ENCODE peak calls at places on chromosomes 16 and 17, in four cellular contexts. R is testis, O is IMR-90, D is OCI-LY7. T is an unnamed sample.

GRCh38 chr17:41773190-41773588 is 13.3 kb downstream of the JUP start:
- DNase-seq in R (no peak), O (peak; percentile 91), D (no peak), T (peak; percentile 78)

GRCh38 chr17:1201132-1201702 is 21.4 kb upstream of the ABR start:
- DNase-seq in R (no peak), O (no peak), D (peak; percentile 80), T (no peak)

GRCh38 chr17:67316776-67317175 is 49.6 kb downstream of the PSMD12 start:
- DNase-seq in R (no peak), O (no peak), D (no peak), T (no peak)

GRCh38 chr17:82349287-82349701 is 9.8 kb upstream of the TEX19 start:
- DNase-seq in R (no peak), O (no peak), D (no peak), T (no peak)

GRCh38 chr16:57606147-57606846 is 22.1 kb upstream of the ADGRG1 start:
- DNase-seq in R (no peak), O (no peak), D (no peak), T (no peak)

GRCh38 chr16:81095653-81095952 is 592 bp downstream of the GCSH start:
- DNase-seq in R (no peak), O (no peak), D (no peak), T (no peak)

GRCh38 chr17:74276051-74276476 is 2.0 kb downstream of the DNAI2 start:
- DNase-seq in R (peak; percentile 82), O (no peak), D (no peak), T (peak; percentile 66)

GRCh38 chr17:7655541-7655840 is 4.8 kb downstream of the ATP1B2 start:
- DNase-seq in R (no peak), O (no peak), D (no peak), T (no peak)

GRCh38 chr16:3652373-3653037 is 2.0 kb upstream of the DNASE1 start:
- DNase-seq in R (no peak), O (no peak), D (no peak), T (no peak)

GRCh38 chr17:17343896-17344506 is 40.8 kb downstream of the NT5M start:
- DNase-seq in R (no peak), O (no peak), D (no peak), T (no peak)

GRCh38 chr17:29154516-29155234 is 25.5 kb downstream of the MYO18A start:
- DNase-seq in R (no peak), O (no peak), D (no peak), T (peak; percentile 56)

GRCh38 chr17:47644324-47644723 is 5.4 kb upstream of the KPNB1 start:
- DNase-seq in R (no peak), O (no peak), D (no peak), T (no peak)

GRCh38 chr17:64741038-64741641 is 79.0 kb upstream of the SMURF2 start:
- DNase-seq in R (no peak), O (peak; percentile 76), D (peak; percentile 18), T (no peak)

GRCh38 chr16:25481636-25482035 is 210.1 kb upstream of the HS3ST4 start:
- DNase-seq in R (no peak), O (no peak), D (no peak), T (no peak)

GRCh38 chr16:51638338-51639135 is 487.5 kb upstream of the SALL1 start:
- DNase-seq in R (no peak), O (peak; percentile 6), D (no peak), T (no peak)

GRCh38 chr17:81890447-81891302 is 711 bp downstream of the ALYREF start:
- DNase-seq in R (no peak), O (no peak), D (peak; percentile 71), T (no peak)

GRCh38 chr16:71629617-71630016 is 3.6 kb downstream of the MARVELD3 start:
- DNase-seq in R (no peak), O (no peak), D (no peak), T (no peak)

GRCh38 chr16:12800751-12801308 is 2.9 kb downstream of the CPPED1 start:
- DNase-seq in R (no peak), O (no peak), D (no peak), T (no peak)

GRCh38 chr17:60082946-60083471 is 4.3 kb upstream of the HEATR6 start:
- DNase-seq in R (no peak), O (no peak), D (no peak), T (no peak)

GRCh38 chr16:14015948-14016347 is 55.2 kb upstream of the MRTFB start:
- DNase-seq in R (no peak), O (peak; percentile 90), D (no peak), T (no peak)
- TF ChIP-seq CTCF in R (no peak), O (no peak), D (no peak), T (peak; percentile 28)

DNA sequence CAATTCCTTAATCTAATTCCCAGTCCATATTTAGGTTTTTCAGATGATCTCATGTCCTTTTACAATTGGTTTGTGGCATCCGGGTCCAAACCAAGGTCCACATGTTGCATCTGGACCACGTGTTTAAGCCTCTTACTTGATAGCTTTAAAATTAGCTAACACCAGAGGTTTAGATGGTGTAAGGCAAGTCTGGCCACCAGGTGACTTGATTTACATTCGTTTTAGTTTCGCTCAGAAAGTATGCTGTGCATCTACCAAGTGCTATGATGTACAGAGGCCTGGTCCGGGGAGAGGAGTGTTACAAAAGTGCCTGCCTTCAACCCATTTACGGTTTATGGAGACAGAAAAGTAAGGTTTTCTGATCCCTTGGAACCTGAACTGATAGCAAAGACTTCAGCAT is 878 bp upstream of the DNAJA2 start:
- DNase-seq in R (no peak), O (no peak), D (peak; percentile 70), T (no peak)
- TF ChIP-seq CTCF in R (no peak), O (no peak), D (peak; percentile 20), T (no peak)

GRCh38 chr16:26930776-26931175 is 136.0 kb upstream of the C16orf82 start:
- DNase-seq in R (no peak), O (no peak), D (no peak), T (no peak)
- TF ChIP-seq CTCF in R (no peak), O (no peak), D (no peak), T (no peak)

DNA sequence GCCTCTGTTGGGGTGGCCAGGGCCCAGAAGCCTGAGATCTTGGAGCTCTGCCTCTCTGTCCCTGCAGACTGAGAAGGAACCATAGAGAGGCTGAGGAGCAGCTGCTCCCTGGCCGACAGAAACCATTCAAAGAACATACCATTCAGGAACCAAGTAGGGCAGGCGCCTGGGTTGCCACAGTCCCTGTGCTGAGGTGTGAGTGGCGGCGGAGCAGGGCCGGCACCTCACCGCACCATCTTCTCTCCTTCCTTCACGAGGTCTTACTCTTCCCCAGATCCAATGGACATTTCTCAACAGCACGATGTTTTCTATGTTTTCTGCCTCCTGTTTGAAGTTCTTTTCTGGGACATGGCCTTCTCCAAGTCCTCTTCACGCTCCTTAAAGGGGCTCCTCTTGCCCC is 22.8 kb upstream of the ALOX15 start:
- DNase-seq in R (no peak), O (no peak), D (no peak), T (no peak)
- TF ChIP-seq CTCF in R (no peak), O (no peak), D (no peak), T (no peak)

DNA sequence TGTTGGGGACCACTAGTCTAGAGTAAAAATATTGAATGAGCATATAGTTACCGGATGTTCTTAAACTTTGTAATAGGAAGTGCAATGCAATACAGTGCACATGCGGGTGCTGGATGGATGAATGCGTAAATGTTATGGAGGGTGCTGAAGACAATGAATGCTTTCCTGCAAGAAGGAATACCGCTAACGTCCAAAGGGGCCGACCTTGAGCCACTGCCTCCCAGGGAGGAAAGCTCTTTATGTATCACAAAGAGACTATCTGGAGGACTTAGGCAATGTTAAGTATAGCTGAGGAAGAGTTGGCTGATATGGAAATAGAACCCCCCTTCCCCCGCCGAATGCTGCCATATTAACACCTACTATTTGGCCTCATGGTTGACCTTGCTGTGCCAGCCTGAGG is 27.5 kb upstream of the SHCBP1 start:
- DNase-seq in R (no peak), O (no peak), D (no peak), T (no peak)
- TF ChIP-seq CTCF in R (no peak), O (no peak), D (no peak), T (no peak)

GRCh38 chr16:50065241-50065623 is 538 bp upstream of the HEATR3 start:
- DNase-seq in R (no peak), O (no peak), D (no peak), T (no peak)

GRCh38 chr16:50068550-50068949 is 2.8 kb downstream of the HEATR3 start:
- DNase-seq in R (no peak), O (peak; percentile 87), D (no peak), T (no peak)

GRCh38 chr16:50065624-50066481 is at the start of gene HEATR3:
- DNase-seq in R (peak; percentile 93), O (peak; percentile 88), D (peak; percentile 93), T (peak; percentile 92)

GRCh38 chr16:50067290-50067853 is 1.6 kb downstream of the HEATR3 start:
- DNase-seq in R (peak; percentile 50), O (peak; percentile 74), D (peak; percentile 71), T (no peak)

GRCh38 chr16:50066482-50067289 is 916 bp downstream of the HEATR3 start:
- DNase-seq in R (no peak), O (no peak), D (peak; percentile 4), T (no peak)
- TF ChIP-seq CTCF in R (no peak), O (no peak), D (no peak), T (peak; percentile 7)

GRCh38 chr16:67407788-67408452 is 8.4 kb downstream of the ZDHHC1 start:
- DNase-seq in R (no peak), O (no peak), D (no peak), T (no peak)
- TF ChIP-seq CTCF in R (no peak), O (peak; percentile 2), D (no peak), T (no peak)

DNA sequence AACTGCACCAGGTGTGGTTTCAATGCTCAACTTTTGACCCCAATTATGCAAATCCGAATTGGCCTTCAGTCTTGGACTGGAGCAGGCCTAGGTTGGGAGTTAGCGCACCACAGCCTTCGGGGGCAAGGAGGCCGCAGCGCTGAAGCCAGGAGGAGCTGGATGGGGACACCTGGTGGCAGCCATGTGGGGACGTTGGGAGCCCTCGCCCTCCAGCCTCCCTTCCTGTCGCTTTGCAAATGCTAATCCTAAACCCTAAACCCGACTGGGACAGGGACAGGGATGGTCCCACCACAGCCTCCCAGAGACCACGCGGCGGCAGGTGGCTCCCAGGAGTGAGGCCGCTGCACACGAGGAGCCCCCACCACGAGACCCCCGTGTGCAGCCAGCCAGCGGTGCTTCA is 58.7 kb downstream of the KLHDC4 start:
- DNase-seq in R (no peak), O (no peak), D (no peak), T (no peak)
- TF ChIP-seq CTCF in R (no peak), O (no peak), D (peak; percentile 13), T (no peak)